ENCODE peak calls at places on chromosomes 2 and 18, in ten cellular contexts. O, A, X, C, V, D, G, R, U and H are unnamed samples.

GRCh38 chr2:32711219-32711618 is 83.4 kb downstream of the TTC27 start:
- DNase-seq in O (peak; percentile 31), A (no peak), X (no peak), C (no peak), V (peak; percentile 76), D (no peak), G (peak; percentile 19), R (no peak), U (peak; percentile 82), H (no peak)

GRCh38 chr2:20148841-20149702 is 75.9 kb downstream of the SDC1 start:
- DNase-seq in O (peak; percentile 72), A (no peak), X (no peak), C (no peak), V (peak; percentile 96), D (no peak), G (peak; percentile 91), R (no peak), U (peak; percentile 92), H (no peak)

GRCh38 chr2:146363731-146364130 is 1481.1 kb upstream of the ACVR2A start:
- DNase-seq in O (no peak), A (no peak), X (no peak), C (no peak), V (no peak), D (no peak), G (no peak), R (no peak), U (no peak), H (no peak)

GRCh38 chr18:62033207-62033606 is 140.4 kb upstream of the RNF152 start:
- DNase-seq in O (no peak), A (no peak), X (no peak), C (no peak), V (no peak), D (peak; percentile 42), G (no peak), R (no peak), U (no peak), H (no peak)

GRCh38 chr18:43869451-43870008 is 592.2 kb upstream of the SYT4 start:
- DNase-seq in O (no peak), A (no peak), X (no peak), C (no peak), V (peak; percentile 58), D (no peak), G (peak; percentile 22), R (no peak), U (peak; percentile 83), H (no peak)

GRCh38 chr2:54432181-54433020 is 23.7 kb upstream of the SPTBN1 start:
- DNase-seq in O (no peak), A (no peak), X (no peak), C (no peak), V (no peak), D (no peak), G (no peak), R (no peak), U (peak; percentile 35), H (no peak)

GRCh38 chr2:80530442-80531064 is 226.0 kb upstream of the LRRTM1 start:
- DNase-seq in O (no peak), A (no peak), X (no peak), C (no peak), V (no peak), D (no peak), G (no peak), R (no peak), U (no peak), H (no peak)

GRCh38 chr2:213175673-213176247 is 24.3 kb upstream of the IKZF2 start:
- DNase-seq in O (no peak), A (no peak), X (no peak), C (no peak), V (peak; percentile 24), D (no peak), G (no peak), R (no peak), U (no peak), H (no peak)

GRCh38 chr2:99081886-99082285 is 59.6 kb upstream of the C2orf15 start:
- DNase-seq in O (no peak), A (no peak), X (no peak), C (no peak), V (no peak), D (no peak), G (no peak), R (no peak), U (no peak), H (no peak)

GRCh38 chr2:101533611-101534601 is 59.0 kb upstream of the RFX8 start:
- DNase-seq in O (no peak), A (no peak), X (no peak), C (no peak), V (no peak), D (no peak), G (no peak), R (no peak), U (peak; percentile 37), H (no peak)

GRCh38 chr2:109647636-109648035 is 33.5 kb downstream of the SOWAHC start:
- DNase-seq in O (peak; percentile 17), A (peak; percentile 81), X (no peak), C (no peak), V (peak; percentile 61), D (no peak), G (peak; percentile 58), R (no peak), U (peak; percentile 22), H (no peak)

GRCh38 chr2:176081993-176082884 is 1.5 kb downstream of the EVX2 start:
- DNase-seq in O (no peak), A (no peak), X (no peak), C (no peak), V (no peak), D (no peak), G (no peak), R (no peak), U (no peak), H (no peak)

GRCh38 chr2:62586981-62587380 is 81.0 kb upstream of the TMEM17 start:
- DNase-seq in O (no peak), A (no peak), X (no peak), C (no peak), V (peak; percentile 58), D (no peak), G (peak; percentile 34), R (no peak), U (peak; percentile 63), H (no peak)

GRCh38 chr2:27152796-27153464 is 4.1 kb downstream of the TCF23 start:
- DNase-seq in O (peak; percentile 40), A (peak; percentile 1), X (no peak), C (no peak), V (peak; percentile 34), D (no peak), G (peak; percentile 64), R (no peak), U (no peak), H (no peak)

GRCh38 chr18:59123588-59124369 is 15.9 kb upstream of the SEC11C start:
- DNase-seq in O (peak; percentile 36), A (no peak), X (no peak), C (no peak), V (peak; percentile 79), D (no peak), G (peak; percentile 90), R (no peak), U (peak; percentile 88), H (peak; percentile 52)

GRCh38 chr2:170973492-170974303 is 44.6 kb downstream of the GORASP2 start:
- DNase-seq in O (peak; percentile 85), A (peak; percentile 89), X (peak; percentile 78), C (peak; percentile 72), V (peak; percentile 69), D (peak; percentile 90), G (peak; percentile 96), R (peak; percentile 86), U (peak; percentile 78), H (peak; percentile 76)

GRCh38 chr2:175036582-175037018 is 31.4 kb upstream of the CHN1 start:
- DNase-seq in O (peak; percentile 35), A (no peak), X (no peak), C (no peak), V (peak; percentile 26), D (peak; percentile 49), G (peak; percentile 41), R (no peak), U (peak; percentile 35), H (no peak)

GRCh38 chr2:64750817-64751285 is 97.1 kb upstream of the SERTAD2 start:
- DNase-seq in O (peak; percentile 100), A (peak; percentile 100), X (peak; percentile 95), C (peak; percentile 96), V (peak; percentile 99), D (peak; percentile 97), G (peak; percentile 99), R (peak; percentile 99), U (peak; percentile 100), H (peak; percentile 98)

GRCh38 chr2:45929674-45930395 is 278.4 kb downstream of the PRKCE start:
- DNase-seq in O (no peak), A (no peak), X (no peak), C (no peak), V (no peak), D (no peak), G (no peak), R (no peak), U (no peak), H (no peak)

GRCh38 chr2:10829304-10829703 is 16.7 kb upstream of the PDIA6 start:
- DNase-seq in O (no peak), A (no peak), X (no peak), C (no peak), V (no peak), D (no peak), G (no peak), R (no peak), U (no peak), H (no peak)

GRCh38 chr2:169865492-169865891 is 38.2 kb downstream of the UBR3 start:
- DNase-seq in O (no peak), A (no peak), X (no peak), C (no peak), V (no peak), D (no peak), G (no peak), R (no peak), U (no peak), H (no peak)

GRCh38 chr18:49016648-49017539 is 66.1 kb upstream of the SMAD7 start:
- DNase-seq in O (peak; percentile 83), A (peak; percentile 70), X (no peak), C (no peak), V (peak; percentile 96), D (no peak), G (peak; percentile 84), R (peak; percentile 63), U (peak; percentile 83), H (peak; percentile 63)

GRCh38 chr18:12238861-12239260 is 15.3 kb upstream of the CIDEA start:
- DNase-seq in O (no peak), A (no peak), X (no peak), C (no peak), V (no peak), D (no peak), G (no peak), R (no peak), U (peak; percentile 33), H (no peak)

GRCh38 chr18:76491801-76492668 is 3.0 kb downstream of the ZNF516 start:
- DNase-seq in O (no peak), A (no peak), X (peak; percentile 22), C (no peak), V (peak; percentile 52), D (peak; percentile 40), G (no peak), R (peak; percentile 73), U (no peak), H (no peak)

GRCh38 chr2:42979870-42980763 is 187.7 kb upstream of the HAAO start:
- DNase-seq in O (no peak), A (no peak), X (no peak), C (no peak), V (no peak), D (no peak), G (no peak), R (no peak), U (no peak), H (no peak)

GRCh38 chr18:23662309-23663263 is at the start of gene ANKRD29:
- DNase-seq in O (peak; percentile 36), A (no peak), X (peak; percentile 18), C (no peak), V (peak; percentile 52), D (peak; percentile 42), G (peak; percentile 57), R (no peak), U (peak; percentile 4), H (no peak)

GRCh38 chr2:230664128-230664527 is 48.5 kb upstream of the CAB39 start:
- DNase-seq in O (no peak), A (no peak), X (no peak), C (no peak), V (peak; percentile 58), D (no peak), G (no peak), R (no peak), U (peak; percentile 72), H (no peak)

GRCh38 chr18:9366126-9366714 is 31.6 kb downstream of the TWSG1 start:
- DNase-seq in O (no peak), A (no peak), X (no peak), C (no peak), V (peak; percentile 6), D (no peak), G (peak; percentile 45), R (peak; percentile 54), U (peak; percentile 52), H (no peak)